ENCODE peak calls at places on chromosomes 4 and X, in ten cellular contexts. J, N, W, Z, I, E, G, O, A and X are unnamed samples.

GRCh38 chr4:14928035-14928434 is 74.2 kb upstream of the CPEB2 start:
- DNase-seq in J (no peak), N (no peak), W (no peak), Z (no peak), I (no peak), E (no peak), G (no peak), O (no peak), A (no peak), X (no peak)

GRCh38 chrX:9882669-9883446 is 84.3 kb upstream of the CLDN34 start:
- DNase-seq in J (no peak), N (no peak), W (peak), Z (no peak), I (no peak), E (no peak), G (no peak), O (no peak), A (peak), X (no peak)

GRCh38 chrX:8913665-8914409 is 112.7 kb upstream of the FAM9A start:
- DNase-seq in J (no peak), N (no peak), W (no peak), Z (no peak), I (no peak), E (peak), G (no peak), O (no peak), A (no peak), X (no peak)

GRCh38 chr4:139984459-139984858 is 169.5 kb downstream of the MAML3 start:
- DNase-seq in J (no peak), N (no peak), W (no peak), Z (no peak), I (no peak), E (no peak), G (no peak), O (no peak), A (no peak), X (no peak)

GRCh38 chr4:52641853-52642563 is 17.1 kb downstream of the USP46 start:
- DNase-seq in J (no peak), N (no peak), W (no peak), Z (no peak), I (no peak), E (no peak), G (peak), O (no peak), A (no peak), X (no peak)

GRCh38 chr4:3515646-3516045 is 16.6 kb downstream of the LRPAP1 start:
- DNase-seq in J (no peak), N (no peak), W (no peak), Z (no peak), I (no peak), E (no peak), G (no peak), O (no peak), A (no peak), X (no peak)

GRCh38 chr4:166625018-166625637 is 609.2 kb downstream of the SPOCK3 start:
- DNase-seq in J (no peak), N (no peak), W (no peak), Z (no peak), I (no peak), E (no peak), G (no peak), O (no peak), A (no peak), X (no peak)

GRCh38 chrX:52979568-52979967 is 21.2 kb upstream of the FAM156A start:
- DNase-seq in J (no peak), N (no peak), W (no peak), Z (no peak), I (no peak), E (no peak), G (no peak), O (no peak), A (no peak), X (no peak)

GRCh38 chr4:129614581-129614980 is 518.6 kb downstream of the C4orf33 start:
- DNase-seq in J (no peak), N (no peak), W (no peak), Z (no peak), I (peak), E (no peak), G (no peak), O (no peak), A (peak), X (no peak)

GRCh38 chrX:74925210-74926088 is at the start of gene NEXMIF:
- DNase-seq in J (peak), N (no peak), W (no peak), Z (peak), I (no peak), E (no peak), G (no peak), O (no peak), A (peak), X (peak)

GRCh38 chr4:81594495-81595169 is 122.9 kb upstream of the RASGEF1B start:
- DNase-seq in J (no peak), N (no peak), W (no peak), Z (no peak), I (no peak), E (no peak), G (no peak), O (no peak), A (no peak), X (no peak)

GRCh38 chr4:15003441-15003890 is 1.2 kb downstream of the CPEB2 start:
- DNase-seq in J (peak), N (peak), W (peak), Z (peak), I (peak), E (no peak), G (peak), O (no peak), A (peak), X (no peak)

GRCh38 chr4:22071749-22072148 is 123.2 kb upstream of the KCNIP4 start:
- DNase-seq in J (no peak), N (no peak), W (no peak), Z (no peak), I (no peak), E (no peak), G (no peak), O (no peak), A (no peak), X (no peak)

GRCh38 chr4:40858946-40859345 is 109.2 kb downstream of the NSUN7 start:
- DNase-seq in J (no peak), N (no peak), W (no peak), Z (no peak), I (no peak), E (no peak), G (no peak), O (no peak), A (no peak), X (no peak)

GRCh38 chr4:101114936-101115372 is 232.4 kb downstream of the PPP3CA start:
- DNase-seq in J (no peak), N (no peak), W (peak), Z (peak), I (peak), E (no peak), G (no peak), O (no peak), A (no peak), X (peak)

GRCh38 chr4:16626945-16627344 is 271.5 kb downstream of the LDB2 start:
- DNase-seq in J (no peak), N (no peak), W (no peak), Z (no peak), I (no peak), E (peak), G (no peak), O (no peak), A (no peak), X (no peak)

GRCh38 chr4:2058264-2059033 is 678 bp upstream of the NAT8L start:
- DNase-seq in J (no peak), N (no peak), W (no peak), Z (peak), I (peak), E (no peak), G (peak), O (no peak), A (peak), X (no peak)

GRCh38 chrX:45762699-45763647 is 562.3 kb upstream of the DIPK2B start:
- DNase-seq in J (no peak), N (no peak), W (no peak), Z (no peak), I (no peak), E (no peak), G (no peak), O (no peak), A (no peak), X (no peak)

GRCh38 chrX:111199505-111199904 is 70.8 kb downstream of the CAPN6 start:
- DNase-seq in J (no peak), N (no peak), W (no peak), Z (no peak), I (no peak), E (no peak), G (no peak), O (no peak), A (no peak), X (no peak)

GRCh38 chrX:119870626-119871131 is 854 bp downstream of the RNF113A start:
- DNase-seq in J (no peak), N (no peak), W (peak), Z (no peak), I (peak), E (no peak), G (peak), O (no peak), A (peak), X (peak)

GRCh38 chr4:158171456-158171790 is 1.4 kb downstream of the GASK1B start:
- DNase-seq in J (no peak), N (no peak), W (peak), Z (no peak), I (no peak), E (no peak), G (no peak), O (no peak), A (no peak), X (no peak)

GRCh38 chr4:1595789-1596325 is 88.3 kb downstream of the FAM53A start:
- DNase-seq in J (no peak), N (no peak), W (no peak), Z (no peak), I (no peak), E (no peak), G (no peak), O (no peak), A (no peak), X (no peak)

GRCh38 chr4:106255195-106255594 is 60.8 kb downstream of the TBCK start:
- DNase-seq in J (no peak), N (no peak), W (no peak), Z (no peak), I (no peak), E (no peak), G (no peak), O (no peak), A (no peak), X (no peak)

GRCh38 chr4:110224812-110225211 is 26.4 kb upstream of the ELOVL6 start:
- DNase-seq in J (no peak), N (no peak), W (no peak), Z (no peak), I (no peak), E (no peak), G (no peak), O (no peak), A (no peak), X (no peak)

GRCh38 chrX:112341598-112341997 is 259.0 kb upstream of the TRPC5 start:
- DNase-seq in J (no peak), N (no peak), W (no peak), Z (no peak), I (no peak), E (no peak), G (no peak), O (no peak), A (no peak), X (no peak)

GRCh38 chr4:28369504-28369903 is 1508.9 kb downstream of the STIM2 start:
- DNase-seq in J (no peak), N (no peak), W (no peak), Z (no peak), I (no peak), E (no peak), G (no peak), O (no peak), A (no peak), X (no peak)

GRCh38 chr4:2843909-2844584 is 403 bp downstream of the ADD1 start:
- DNase-seq in J (peak), N (no peak), W (peak), Z (peak), I (peak), E (no peak), G (peak), O (no peak), A (peak), X (no peak)

GRCh38 chrX:111164728-111165127 is 68.7 kb downstream of the PAK3 start:
- DNase-seq in J (no peak), N (no peak), W (peak), Z (no peak), I (no peak), E (no peak), G (no peak), O (no peak), A (peak), X (no peak)

GRCh38 chr4:125198916-125199315 is 115.8 kb upstream of the FAT4 start:
- DNase-seq in J (no peak), N (no peak), W (peak), Z (no peak), I (no peak), E (no peak), G (no peak), O (no peak), A (no peak), X (no peak)

GRCh38 chrX:32530802-32531403 is 680.4 kb downstream of the DMD start:
- DNase-seq in J (no peak), N (no peak), W (peak), Z (no peak), I (peak), E (peak), G (peak), O (no peak), A (peak), X (peak)